ENCODE peak calls at places on chromosomes 13 and 19, in four cellular contexts. T is neural progenitor cell, Z is mammary epithelial cell, G is GM23338. H is an unnamed sample.

GRCh38 chr19:23801798-23802197 is 43.1 kb upstream of the ZNF681 start:
- DNase-seq in Z (no peak), G (no peak), T (no peak), H (no peak)

GRCh38 chr13:44471686-44472085 is 98.1 kb downstream of the SERP2 start:
- DNase-seq in T (no peak), Z (no peak), G (no peak), H (no peak)

GRCh38 chr19:50358483-50359431 is 6.7 kb downstream of the NAPSA start:
- DNase-seq in G (no peak), T (no peak), Z (no peak), H (no peak)

GRCh38 chr19:43700368-43701015 is 15.4 kb upstream of the IRGC start:
- DNase-seq in Z (peak; percentile 23), T (peak; percentile 21), G (no peak), H (peak; percentile 48)

GRCh38 chr19:45253396-45254027 is 2.4 kb downstream of the MARK4 start:
- DNase-seq in Z (peak; percentile 46), G (no peak), T (no peak), H (peak; percentile 35)

GRCh38 chr19:18029617-18030338 is 21.8 kb downstream of the ARRDC2 start:
- DNase-seq in T (no peak), Z (peak; percentile 37), G (no peak), H (no peak)

GRCh38 chr19:8973501-8974091 is 36.6 kb downstream of the MUC16 start:
- DNase-seq in G (peak; percentile 17), Z (no peak), T (peak; percentile 68), H (no peak)

GRCh38 chr13:26022538-26023292 is 29.1 kb downstream of the SHISA2 start:
- DNase-seq in G (no peak), T (no peak), Z (peak; percentile 74), H (no peak)

GRCh38 chr13:20499986-20500385 is 25.7 kb downstream of the CRYL1 start:
- DNase-seq in T (no peak), G (no peak), Z (no peak), H (no peak)

GRCh38 chr13:39781381-39781780 is 125.9 kb downstream of the COG6 start:
- DNase-seq in T (no peak), Z (no peak), G (no peak), H (no peak)

GRCh38 chr13:59487883-59488282 is 675.8 kb downstream of the DIAPH3 start:
- DNase-seq in T (no peak), G (no peak), Z (no peak), H (no peak)

GRCh38 chr19:30653646-30654386 is 281.6 kb downstream of the ZNF536 start:
- DNase-seq in T (no peak), G (no peak), Z (no peak), H (no peak)

GRCh38 chr19:30649934-30650614 is 277.9 kb downstream of the ZNF536 start:
- DNase-seq in T (peak; percentile 68), Z (peak; percentile 33), G (peak; percentile 79), H (no peak)

GRCh38 chr19:18339703-18340102 is 695 bp upstream of the PGPEP1 start:
- DNase-seq in T (peak; percentile 29), Z (no peak), G (peak; percentile 74), H (no peak)

GRCh38 chr19:7177926-7178325 is 108.4 kb downstream of the ZNF557 start:
- DNase-seq in Z (no peak), T (no peak), G (no peak), H (no peak)

GRCh38 chr13:72864142-72865035 is 82.5 kb downstream of the PIBF1 start:
- DNase-seq in Z (no peak), T (no peak), G (no peak), H (no peak)

GRCh38 chr19:58296086-58296485 is 9.1 kb upstream of the ERVK3-1 start:
- DNase-seq in T (no peak), G (no peak), Z (no peak), H (no peak)

GRCh38 chr13:27110056-27110746 is 61.4 kb downstream of the USP12 start:
- DNase-seq in T (no peak), Z (no peak), G (no peak), H (no peak)

GRCh38 chr13:43730642-43731041 is 56.1 kb downstream of the ENOX1 start:
- DNase-seq in Z (peak; percentile 11), G (no peak), T (no peak), H (no peak)

GRCh38 chr19:38417544-38418506 is 8.2 kb downstream of the RASGRP4 start:
- DNase-seq in T (peak; percentile 84), Z (peak; percentile 11), G (peak; percentile 92), H (peak; percentile 28)

GRCh38 chr19:48284891-48285290 is 15.0 kb downstream of the ZNF114 start:
- DNase-seq in G (no peak), Z (no peak), T (no peak), H (no peak)

GRCh38 chr19:52188822-52189744 is 769 bp upstream of the PPP2R1A start:
- DNase-seq in T (no peak), Z (no peak), G (peak; percentile 66), H (no peak)

GRCh38 chr13:71643466-71643865 is 223.5 kb downstream of the DACH1 start:
- DNase-seq in G (no peak), Z (no peak), T (no peak), H (no peak)

GRCh38 chr13:47650221-47650620 is 350.9 kb downstream of the SUCLA2 start:
- DNase-seq in Z (no peak), T (no peak), G (no peak), H (no peak)

GRCh38 chr19:14116525-14116917 is 1.0 kb downstream of the PRKACA start:
- DNase-seq in Z (no peak), T (no peak), G (no peak), H (no peak)

GRCh38 chr19:14118165-14119051 is 846 bp upstream of the PRKACA start:
- DNase-seq in Z (peak; percentile 59), T (peak; percentile 33), G (peak; percentile 37), H (no peak)

GRCh38 chr19:14117668-14118164 is at the start of gene PRKACA:
- DNase-seq in T (peak; percentile 100), G (peak; percentile 99), Z (peak; percentile 100), H (peak; percentile 83)

GRCh38 chr19:14115761-14116160 is 1.8 kb downstream of the PRKACA start:
- DNase-seq in G (no peak), T (no peak), Z (no peak), H (no peak)

DNA sequence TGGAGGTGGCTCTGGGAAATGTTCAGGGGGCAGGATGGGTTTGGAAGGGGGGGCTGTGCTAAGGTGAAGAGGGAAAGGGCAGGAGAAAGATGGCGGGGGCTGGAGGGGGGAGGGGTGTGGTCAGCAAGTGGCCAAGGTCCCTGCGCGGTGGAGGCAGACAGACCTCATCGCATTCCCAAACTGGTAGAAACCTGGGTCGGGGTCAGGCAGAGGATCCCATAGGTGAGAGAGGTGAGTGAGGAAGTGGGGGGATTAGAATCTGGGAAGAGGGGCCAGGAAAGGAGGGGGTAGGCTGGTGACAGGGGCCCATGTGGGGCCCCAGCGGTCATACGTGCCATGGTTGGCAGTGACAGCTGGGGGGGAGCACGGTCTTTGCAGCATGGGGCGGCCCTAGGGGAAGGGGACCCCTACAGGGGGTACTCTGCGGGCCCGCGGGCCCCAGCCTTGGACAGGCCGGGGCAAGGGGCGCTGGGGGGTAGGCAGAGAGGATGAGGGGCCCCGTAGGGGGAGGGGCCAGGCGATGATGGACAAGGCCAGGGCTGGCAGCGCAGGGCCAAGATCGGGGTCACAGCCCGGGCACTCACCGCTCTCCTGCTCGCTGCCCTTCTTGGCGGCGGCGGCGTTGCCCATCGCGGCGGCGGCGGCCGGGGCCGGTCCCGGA is 514 bp downstream of the PRKACA start:
- DNase-seq in T (no peak), G (peak; percentile 51), Z (no peak), H (no peak)
- H3K4me1 ChIP-seq in T (peaks cover 36% of the 10 kb centered on the region), G (peaks cover 44% of the 10 kb centered on the region), Z (peaks cover 39% of the 10 kb centered on the region), H (peaks cover 14% of the 10 kb centered on the region)

GRCh38 chr19:55354698-55355212 is at the start of gene COX6B2:
- DNase-seq in G (peak; percentile 63), T (peak; percentile 56), Z (no peak), H (no peak)
- TF ChIP-seq EZH2 in G (no peak), T (peak; percentile 66), Z (no peak), H (no peak)

DNA sequence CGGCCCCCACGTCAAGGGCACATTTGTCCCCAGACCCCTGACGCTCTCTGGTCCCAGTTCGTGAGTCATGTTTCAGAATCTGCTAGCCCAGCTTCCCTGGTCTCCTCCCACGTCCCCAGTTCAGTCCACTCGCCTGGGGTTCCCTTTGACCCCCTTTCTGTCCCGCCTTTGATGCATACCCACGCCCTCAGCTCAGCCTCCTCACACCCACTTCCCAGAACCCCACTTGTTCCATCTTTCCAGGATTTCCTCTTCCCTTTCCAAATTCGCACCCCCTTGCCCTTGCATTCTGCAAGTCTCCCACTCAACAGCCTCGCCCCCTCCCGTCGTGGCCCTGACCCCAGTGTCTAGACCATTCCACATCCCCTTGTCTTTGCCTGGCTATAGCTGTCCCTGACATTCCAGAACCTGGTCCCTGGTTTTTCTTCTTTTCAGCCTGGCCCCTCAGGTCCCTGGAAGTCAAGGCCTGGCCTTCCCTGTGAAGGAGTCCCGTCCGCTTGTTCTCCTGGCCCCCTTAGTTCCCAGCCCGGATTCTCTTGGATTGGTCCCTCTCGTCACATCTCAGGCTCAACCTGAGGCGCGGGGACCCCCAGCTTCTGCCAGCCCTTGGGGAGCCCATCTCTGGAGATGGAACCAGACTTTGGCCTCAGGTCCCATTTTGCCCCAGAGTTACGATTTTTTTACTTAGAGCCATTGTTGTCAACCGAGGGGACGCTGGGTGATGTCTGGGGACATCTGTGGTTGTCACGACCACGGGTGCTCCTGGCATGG is 1.3 kb downstream of the NCLN start:
- DNase-seq in T (no peak), G (no peak), Z (no peak), H (no peak)
- H3K4me1 ChIP-seq in T (peaks cover 10% of the 10 kb centered on the region), G (peaks cover 6% of the 10 kb centered on the region), Z (peaks cover 26% of the 10 kb centered on the region), H (peaks cover 21% of the 10 kb centered on the region)

DNA sequence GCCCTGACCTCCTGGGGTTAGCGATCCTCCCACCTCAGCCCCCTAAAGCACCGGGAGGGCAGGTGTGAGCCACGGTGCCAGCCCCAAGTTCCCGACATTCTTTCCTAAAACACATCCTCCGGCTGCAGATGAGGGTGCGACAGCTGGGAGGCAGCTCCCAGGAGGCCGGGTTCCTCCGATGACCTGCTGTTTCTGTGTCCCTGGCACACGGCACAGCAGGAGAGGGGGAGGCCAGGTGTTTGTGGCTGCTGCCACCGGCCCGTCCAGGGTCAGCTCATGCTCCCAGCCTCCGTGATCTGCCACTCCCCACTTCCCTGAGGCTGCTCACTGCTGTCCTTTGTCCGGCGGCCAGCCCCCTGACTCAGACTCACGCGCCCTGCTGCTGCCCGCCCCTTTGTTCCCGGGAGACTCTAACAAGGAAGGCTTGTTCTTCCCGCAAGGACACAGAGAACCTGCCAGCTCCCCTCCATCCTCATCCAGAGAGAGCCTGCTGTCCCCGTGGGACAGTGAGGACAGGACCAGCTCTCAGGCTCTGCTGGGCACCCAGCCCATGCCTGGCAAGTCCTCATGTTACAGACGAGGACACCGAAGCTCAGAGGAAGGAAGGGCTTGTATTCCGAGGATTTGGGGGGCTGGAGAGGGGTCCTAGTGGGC is 10.6 kb upstream of the MADCAM1 start:
- DNase-seq in T (peak; percentile 84), Z (peak; percentile 75), G (no peak), H (no peak)
- TF ChIP-seq EZH2 in T (no peak), Z (no peak), G (no peak), H (peak; percentile 94)

DNA sequence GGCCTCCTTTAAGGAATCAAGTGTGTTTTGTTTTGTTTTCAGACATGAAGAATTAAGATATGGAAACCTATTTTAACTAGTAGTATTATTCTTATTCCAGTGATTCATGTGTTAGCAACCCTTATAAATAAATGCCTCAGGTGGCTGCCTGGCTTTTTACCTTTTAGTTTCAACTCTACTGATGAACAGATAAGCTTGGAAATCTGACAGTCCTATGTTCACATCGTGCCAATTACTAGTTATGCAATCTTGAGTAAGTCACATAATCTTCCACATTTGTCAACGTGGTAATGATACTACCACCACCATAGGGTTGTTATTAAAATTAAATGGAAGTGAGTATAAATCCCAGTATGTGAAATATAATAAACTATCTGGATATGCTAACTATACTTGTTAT is 64.3 kb downstream of the TBC1D4 start:
- DNase-seq in Z (peak; percentile 84), T (no peak), G (no peak), H (no peak)
- H3K4me1 ChIP-seq in Z (peaks cover 30% of the 10 kb centered on the region), T (peaks cover 7% of the 10 kb centered on the region), G (peaks cover 7% of the 10 kb centered on the region), H (peaks cover 28% of the 10 kb centered on the region)